ENCODE peak calls at places on chromosomes 1 and 21, in seven cellular contexts. One of them, this sample, is unnamed.

GRCh38 chr1:205344010-205344808 is 12.5 kb downstream of the KLHDC8A start:
- DNase-seq in foreskin fibroblast: peak; percentile 37
- DNase-seq in A549: no peak
- DNase-seq in left ventricle myocardium inferior: no peak
- DNase-seq in mammary epithelial cell: no peak
- DNase-seq in endothelial cell: peak; percentile 41
- DNase-seq in Calu3: peak; percentile 50
- DNase-seq in this sample: peak; percentile 76

GRCh38 chr1:5296135-5296930 is 641.9 kb downstream of the AJAP1 start:
- DNase-seq in foreskin fibroblast: no peak
- DNase-seq in A549: no peak
- DNase-seq in left ventricle myocardium inferior: no peak
- DNase-seq in mammary epithelial cell: no peak
- DNase-seq in endothelial cell: no peak
- DNase-seq in Calu3: no peak
- DNase-seq in this sample: no peak

GRCh38 chr1:228163004-228163753 is 2.4 kb upstream of the IBA57 start:
- DNase-seq in foreskin fibroblast: peak; percentile 56
- DNase-seq in A549: no peak
- DNase-seq in left ventricle myocardium inferior: peak; percentile 67
- DNase-seq in mammary epithelial cell: peak; percentile 55
- DNase-seq in endothelial cell: no peak
- DNase-seq in Calu3: peak; percentile 65
- DNase-seq in this sample: no peak

GRCh38 chr1:10779841-10780240 is 16.6 kb downstream of the CASZ1 start:
- DNase-seq in foreskin fibroblast: no peak
- DNase-seq in A549: no peak
- DNase-seq in left ventricle myocardium inferior: no peak
- DNase-seq in mammary epithelial cell: no peak
- DNase-seq in endothelial cell: no peak
- DNase-seq in Calu3: peak; percentile 22
- DNase-seq in this sample: no peak

GRCh38 chr21:38631171-38631570 is 132.9 kb upstream of the ERG start:
- DNase-seq in foreskin fibroblast: no peak
- DNase-seq in A549: no peak
- DNase-seq in left ventricle myocardium inferior: no peak
- DNase-seq in mammary epithelial cell: peak; percentile 46
- DNase-seq in endothelial cell: no peak
- DNase-seq in Calu3: no peak
- DNase-seq in this sample: no peak

GRCh38 chr1:27594542-27595510 is 9.1 kb downstream of the AHDC1 start:
- DNase-seq in foreskin fibroblast: peak; percentile 90
- DNase-seq in A549: no peak
- DNase-seq in left ventricle myocardium inferior: no peak
- DNase-seq in mammary epithelial cell: peak; percentile 51
- DNase-seq in endothelial cell: no peak
- DNase-seq in Calu3: no peak
- DNase-seq in this sample: no peak

GRCh38 chr1:43620956-43621355 is 29.0 kb upstream of the KDM4A start:
- DNase-seq in foreskin fibroblast: no peak
- DNase-seq in A549: no peak
- DNase-seq in left ventricle myocardium inferior: no peak
- DNase-seq in mammary epithelial cell: no peak
- DNase-seq in endothelial cell: no peak
- DNase-seq in Calu3: no peak
- DNase-seq in this sample: no peak

GRCh38 chr1:171252482-171252881 is 4.2 kb downstream of the FMO1 start:
- DNase-seq in foreskin fibroblast: no peak
- DNase-seq in A549: no peak
- DNase-seq in left ventricle myocardium inferior: no peak
- DNase-seq in mammary epithelial cell: no peak
- DNase-seq in endothelial cell: no peak
- DNase-seq in Calu3: no peak
- DNase-seq in this sample: no peak

GRCh38 chr1:153805042-153805745 is 30.0 kb downstream of the SLC27A3 start:
- DNase-seq in foreskin fibroblast: peak; percentile 96
- DNase-seq in A549: peak; percentile 37
- DNase-seq in left ventricle myocardium inferior: no peak
- DNase-seq in mammary epithelial cell: peak; percentile 93
- DNase-seq in endothelial cell: no peak
- DNase-seq in Calu3: no peak
- DNase-seq in this sample: no peak

GRCh38 chr1:64543831-64544230 is 73.9 kb downstream of the CACHD1 start:
- DNase-seq in foreskin fibroblast: no peak
- DNase-seq in A549: no peak
- DNase-seq in left ventricle myocardium inferior: peak; percentile 17
- DNase-seq in mammary epithelial cell: no peak
- DNase-seq in endothelial cell: no peak
- DNase-seq in Calu3: no peak
- DNase-seq in this sample: peak; percentile 17

GRCh38 chr1:39544327-39544726 is 32.3 kb downstream of the PABPC4 start:
- DNase-seq in foreskin fibroblast: no peak
- DNase-seq in A549: no peak
- DNase-seq in left ventricle myocardium inferior: no peak
- DNase-seq in mammary epithelial cell: no peak
- DNase-seq in endothelial cell: no peak
- DNase-seq in Calu3: no peak
- DNase-seq in this sample: no peak
- TF ChIP-seq CTCF in foreskin fibroblast: no peak
- TF ChIP-seq CTCF in A549: no peak
- TF ChIP-seq CTCF in left ventricle myocardium inferior: no peak
- TF ChIP-seq CTCF in mammary epithelial cell: no peak
- TF ChIP-seq CTCF in endothelial cell: no peak
- TF ChIP-seq CTCF in Calu3: no peak
- TF ChIP-seq CTCF in this sample: no peak

DNA sequence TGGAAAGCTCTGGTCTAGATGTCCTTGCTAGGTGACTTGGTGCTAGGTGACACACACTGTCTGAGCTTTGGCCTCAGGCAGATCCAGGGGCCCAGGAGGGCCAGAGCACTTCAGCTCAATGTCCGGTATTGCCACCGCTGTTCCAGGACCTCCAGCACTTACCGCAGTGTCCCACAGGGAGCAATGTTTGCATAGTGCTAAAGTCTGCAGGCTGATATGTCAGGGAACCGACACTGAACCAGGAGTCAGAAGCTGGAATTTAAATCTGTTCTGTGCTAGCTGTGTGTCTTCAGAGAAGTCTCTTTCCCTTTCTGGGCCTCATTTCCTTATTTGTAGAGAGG is 19.3 kb downstream of the DHCR24 start:
- DNase-seq in foreskin fibroblast: no peak
- DNase-seq in A549: no peak
- DNase-seq in left ventricle myocardium inferior: no peak
- DNase-seq in mammary epithelial cell: no peak
- DNase-seq in endothelial cell: no peak
- DNase-seq in Calu3: no peak
- DNase-seq in this sample: no peak
- TF ChIP-seq CTCF in foreskin fibroblast: no peak
- TF ChIP-seq CTCF in A549: no peak
- TF ChIP-seq CTCF in left ventricle myocardium inferior: no peak
- TF ChIP-seq CTCF in mammary epithelial cell: no peak
- TF ChIP-seq CTCF in endothelial cell: no peak
- TF ChIP-seq CTCF in Calu3: no peak
- TF ChIP-seq CTCF in this sample: no peak

DNA sequence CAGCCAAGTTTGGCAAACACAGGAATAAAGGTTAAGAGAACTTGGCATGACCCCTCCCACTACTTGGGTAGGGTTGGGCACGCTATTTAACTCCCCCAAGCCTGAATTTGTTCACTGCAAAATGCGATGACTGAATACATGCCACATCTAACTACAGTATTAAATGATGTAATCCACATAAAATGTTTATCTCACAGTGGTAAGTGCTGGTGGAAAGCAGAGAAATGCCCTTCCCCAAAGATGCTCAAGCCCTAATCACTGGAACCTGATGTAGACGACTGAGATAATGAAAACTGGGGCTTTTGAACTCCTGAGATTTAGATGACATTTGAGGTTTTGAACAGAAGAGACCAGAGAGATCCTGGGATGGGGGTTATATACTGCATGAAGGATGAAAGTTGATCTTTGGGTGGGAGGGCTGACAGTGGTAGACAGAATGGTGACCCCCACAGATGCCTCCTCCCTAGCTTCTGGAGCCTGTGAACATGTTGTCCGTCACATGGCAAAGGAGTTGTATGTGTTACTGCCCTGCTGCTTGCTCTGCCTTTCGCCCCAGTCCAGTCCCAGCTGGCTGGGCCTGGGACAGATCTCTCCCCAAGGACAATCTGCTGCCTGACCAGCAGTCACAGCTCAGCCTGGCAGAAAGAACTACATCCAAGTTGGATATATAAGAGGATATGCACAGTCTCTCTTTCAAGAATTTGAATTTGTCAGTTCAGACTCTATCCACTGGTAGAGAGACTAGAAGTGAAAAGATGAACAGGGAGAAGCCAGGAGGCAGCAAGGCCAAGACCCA is 120.8 kb downstream of the DAB1 start:
- DNase-seq in foreskin fibroblast: no peak
- DNase-seq in A549: no peak
- DNase-seq in left ventricle myocardium inferior: no peak
- DNase-seq in mammary epithelial cell: no peak
- DNase-seq in endothelial cell: no peak
- DNase-seq in Calu3: no peak
- DNase-seq in this sample: peak; percentile 34
- TF ChIP-seq CTCF in foreskin fibroblast: no peak
- TF ChIP-seq CTCF in A549: no peak
- TF ChIP-seq CTCF in left ventricle myocardium inferior: no peak
- TF ChIP-seq CTCF in mammary epithelial cell: no peak
- TF ChIP-seq CTCF in endothelial cell: no peak
- TF ChIP-seq CTCF in Calu3: no peak
- TF ChIP-seq CTCF in this sample: no peak

DNA sequence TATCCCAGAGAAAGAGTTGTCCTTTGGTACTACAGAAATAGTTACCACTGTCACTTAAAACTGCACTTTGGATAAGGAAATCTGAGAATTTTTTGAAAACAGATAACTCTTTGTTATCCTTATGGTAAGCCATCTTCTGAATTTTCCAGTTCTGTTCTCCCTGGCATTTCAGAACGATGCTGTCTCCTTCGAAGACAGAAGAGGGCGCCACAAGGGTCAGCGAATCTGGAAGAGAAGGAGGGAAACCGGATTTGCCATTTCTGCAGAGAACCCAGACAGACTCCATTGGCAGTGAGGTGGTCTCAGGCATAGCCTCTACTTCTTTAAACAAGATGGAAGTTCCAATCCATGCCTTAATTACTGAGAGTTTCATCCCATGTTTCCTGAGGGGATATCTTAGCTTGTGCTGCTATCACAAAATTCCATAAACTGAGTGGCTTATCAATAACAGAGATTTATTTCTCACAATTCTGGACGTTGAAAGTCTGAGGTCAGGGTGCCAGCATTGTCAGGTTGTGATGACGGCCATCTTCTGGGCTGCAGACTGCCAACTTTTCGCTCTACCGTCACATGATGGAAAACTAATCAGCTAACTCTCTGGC is 6.4 kb downstream of the FCRL2 start:
- DNase-seq in foreskin fibroblast: no peak
- DNase-seq in A549: no peak
- DNase-seq in left ventricle myocardium inferior: no peak
- DNase-seq in mammary epithelial cell: no peak
- DNase-seq in endothelial cell: peak; percentile 14
- DNase-seq in Calu3: peak; percentile 14
- DNase-seq in this sample: no peak
- TF ChIP-seq CTCF in foreskin fibroblast: peak; percentile 14
- TF ChIP-seq CTCF in A549: no peak
- TF ChIP-seq CTCF in left ventricle myocardium inferior: no peak
- TF ChIP-seq CTCF in mammary epithelial cell: peak; percentile 44
- TF ChIP-seq CTCF in endothelial cell: peak; percentile 30
- TF ChIP-seq CTCF in Calu3: no peak
- TF ChIP-seq CTCF in this sample: peak; percentile 17

GRCh38 chr21:29074783-29075182 is 1.3 kb upstream of the CCT8 start:
- DNase-seq in foreskin fibroblast: no peak
- DNase-seq in A549: no peak
- DNase-seq in left ventricle myocardium inferior: no peak
- DNase-seq in mammary epithelial cell: no peak
- DNase-seq in endothelial cell: no peak
- DNase-seq in Calu3: no peak
- DNase-seq in this sample: no peak

GRCh38 chr21:29072873-29073221 is 601 bp downstream of the CCT8 start:
- DNase-seq in foreskin fibroblast: peak; percentile 24
- DNase-seq in A549: no peak
- DNase-seq in left ventricle myocardium inferior: no peak
- DNase-seq in mammary epithelial cell: no peak
- DNase-seq in endothelial cell: peak; percentile 18
- DNase-seq in Calu3: no peak
- DNase-seq in this sample: no peak

GRCh38 chr21:29074007-29074376 is 544 bp upstream of the CCT8 start:
- DNase-seq in foreskin fibroblast: no peak
- DNase-seq in A549: peak; percentile 7
- DNase-seq in left ventricle myocardium inferior: no peak
- DNase-seq in mammary epithelial cell: no peak
- DNase-seq in endothelial cell: no peak
- DNase-seq in Calu3: no peak
- DNase-seq in this sample: no peak

GRCh38 chr21:29075706-29076447 is 2.4 kb upstream of the CCT8 start:
- DNase-seq in foreskin fibroblast: no peak
- DNase-seq in A549: no peak
- DNase-seq in left ventricle myocardium inferior: no peak
- DNase-seq in mammary epithelial cell: peak; percentile 89
- DNase-seq in endothelial cell: no peak
- DNase-seq in Calu3: no peak
- DNase-seq in this sample: no peak

DNA sequence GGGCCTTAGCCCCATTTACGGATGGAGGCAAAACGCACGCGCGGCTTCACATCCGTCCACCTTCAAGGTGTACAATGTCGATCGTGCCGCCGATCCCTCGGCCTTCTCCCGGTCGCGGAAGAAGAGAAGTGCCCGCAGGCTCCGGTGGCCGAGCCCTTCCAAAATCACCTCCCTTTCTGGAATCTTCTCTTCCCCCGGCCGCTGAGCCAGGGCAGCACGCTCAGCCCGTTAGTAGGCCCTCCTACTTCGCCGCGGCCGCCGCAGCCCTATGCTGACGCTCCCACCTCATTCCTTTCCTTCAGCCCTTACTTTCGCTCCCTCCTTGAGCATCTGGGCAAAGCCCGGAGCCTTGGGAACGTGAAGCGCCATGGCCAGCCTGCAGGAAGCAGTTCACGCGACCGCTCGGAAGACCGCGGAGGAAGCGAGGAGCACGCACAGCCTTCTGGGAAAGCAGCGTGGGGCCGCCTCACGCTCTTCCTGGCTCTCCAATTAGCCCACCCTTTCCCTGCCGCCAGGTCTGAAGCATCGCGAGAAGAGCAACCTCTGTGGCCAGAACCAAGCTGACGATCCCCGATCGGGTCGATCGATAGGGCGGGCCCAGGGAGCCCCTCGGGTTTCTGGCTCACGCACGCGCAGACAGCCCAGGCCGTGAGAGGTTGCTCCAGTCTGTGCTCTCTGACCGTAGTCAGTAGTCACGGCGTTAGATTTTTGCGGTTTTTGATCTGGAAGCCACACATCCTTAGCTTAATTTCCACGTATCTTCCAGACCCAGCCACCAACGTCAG is at the start of gene CCT8:
- DNase-seq in foreskin fibroblast: peak; percentile 100
- DNase-seq in A549: peak; percentile 58
- DNase-seq in left ventricle myocardium inferior: peak; percentile 99
- DNase-seq in mammary epithelial cell: peak; percentile 99
- DNase-seq in endothelial cell: peak; percentile 98
- DNase-seq in Calu3: peak; percentile 95
- DNase-seq in this sample: peak; percentile 99
- TF ChIP-seq CTCF in foreskin fibroblast: no peak
- TF ChIP-seq CTCF in A549: no peak
- TF ChIP-seq CTCF in left ventricle myocardium inferior: no peak
- TF ChIP-seq CTCF in mammary epithelial cell: no peak
- TF ChIP-seq CTCF in endothelial cell: no peak
- TF ChIP-seq CTCF in Calu3: no peak
- TF ChIP-seq CTCF in this sample: no peak

GRCh38 chr1:214658785-214659184 is 55.8 kb downstream of the CENPF start:
- DNase-seq in foreskin fibroblast: peak; percentile 51
- DNase-seq in A549: no peak
- DNase-seq in left ventricle myocardium inferior: no peak
- DNase-seq in mammary epithelial cell: peak; percentile 12
- DNase-seq in endothelial cell: peak; percentile 41
- DNase-seq in Calu3: peak; percentile 7
- DNase-seq in this sample: no peak
- TF ChIP-seq CTCF in foreskin fibroblast: peak; percentile 59
- TF ChIP-seq CTCF in A549: peak; percentile 46
- TF ChIP-seq CTCF in left ventricle myocardium inferior: peak; percentile 30
- TF ChIP-seq CTCF in mammary epithelial cell: peak; percentile 64
- TF ChIP-seq CTCF in endothelial cell: no peak
- TF ChIP-seq CTCF in Calu3: no peak
- TF ChIP-seq CTCF in this sample: no peak

This sample was measured in glutamatergic neuron.